ENCODE peak calls at places on chromosomes 3 and 15, in six cellular contexts. R is transverse colon, V is HCT116, T is OCI-LY7, U is AG04450, H is pancreas. O is an unnamed sample.

GRCh38 chr3:186258968-186259367 is 103.1 kb downstream of the DGKG start:
- DNase-seq in V (no peak), R (no peak), T (no peak), H (no peak), U (no peak), O (peak; percentile 40)

GRCh38 chr3:64798316-64798715 is 110.5 kb upstream of the ADAMTS9 start:
- DNase-seq in R (no peak), T (no peak), U (no peak), H (no peak), V (no peak), O (no peak)

GRCh38 chr3:141454906-141455602 is 31.8 kb upstream of the RASA2 start:
- DNase-seq in U (no peak), R (no peak), T (peak; percentile 83), H (no peak), V (peak; percentile 70), O (peak; percentile 88)

GRCh38 chr3:151156618-151157216 is 46.3 kb downstream of the GPR171 start:
- DNase-seq in V (peak; percentile 71), T (peak; percentile 77), R (no peak), H (no peak), U (peak; percentile 23), O (peak; percentile 92)

GRCh38 chr15:83556068-83556467 is 97.9 kb upstream of the ADAMTSL3 start:
- DNase-seq in R (no peak), T (no peak), U (no peak), V (no peak), H (no peak), O (no peak)

GRCh38 chr15:78934063-78935023 is 10.5 kb downstream of the CTSH start:
- DNase-seq in V (no peak), U (no peak), R (no peak), H (no peak), T (no peak), O (no peak)

GRCh38 chr3:71491141-71491752 is 92.3 kb downstream of the FOXP1 start:
- DNase-seq in R (no peak), V (no peak), U (no peak), T (no peak), H (no peak), O (no peak)

GRCh38 chr3:42662037-42662812 is 8.7 kb downstream of the ZBTB47 start:
- DNase-seq in R (no peak), V (no peak), T (no peak), U (no peak), H (peak; percentile 45), O (no peak)

GRCh38 chr3:94064243-94064642 is 1.4 kb downstream of the NSUN3 start:
- DNase-seq in R (no peak), V (no peak), T (peak; percentile 6), U (no peak), H (no peak), O (no peak)

GRCh38 chr3:13145826-13146642 is 72.8 kb upstream of the IQSEC1 start:
- DNase-seq in T (no peak), U (no peak), H (no peak), V (no peak), R (peak; percentile 3), O (no peak)

GRCh38 chr3:36557021-36557707 is 176.9 kb downstream of the STAC start:
- DNase-seq in V (no peak), U (no peak), T (peak; percentile 77), R (no peak), H (no peak), O (no peak)
- H3K27ac ChIP-seq in V (no peak overlapping the region), U (no peak overlapping the region), T (peak overlapping the region; percentile 43), R (no peak overlapping the region), H (no peak overlapping the region), O (no peak overlapping the region)

GRCh38 chr3:98777801-98778220 is 14.7 kb downstream of the ST3GAL6 start:
- DNase-seq in U (peak; percentile 39), T (no peak), H (no peak), R (no peak), V (no peak), O (no peak)

GRCh38 chr3:98778852-98779379 is 15.8 kb downstream of the ST3GAL6 start:
- DNase-seq in H (no peak), R (no peak), T (no peak), U (peak; percentile 79), V (no peak), O (no peak)

GRCh38 chr3:98780343-98780742 is 17.2 kb downstream of the ST3GAL6 start:
- DNase-seq in H (no peak), R (no peak), U (no peak), T (no peak), V (no peak), O (no peak)

GRCh38 chr3:98778383-98778782 is 15.2 kb downstream of the ST3GAL6 start:
- DNase-seq in T (no peak), V (no peak), H (no peak), R (no peak), U (no peak), O (no peak)

GRCh38 chr3:98779936-98780335 is 16.8 kb downstream of the ST3GAL6 start:
- DNase-seq in H (no peak), T (no peak), R (no peak), U (no peak), V (no peak), O (no peak)
- H3K4me3 ChIP-seq in H (no peak overlapping the region), T (no peak overlapping the region), R (no peak overlapping the region), U (no peak overlapping the region), V (no peak overlapping the region), O (no peak overlapping the region)

DNA sequence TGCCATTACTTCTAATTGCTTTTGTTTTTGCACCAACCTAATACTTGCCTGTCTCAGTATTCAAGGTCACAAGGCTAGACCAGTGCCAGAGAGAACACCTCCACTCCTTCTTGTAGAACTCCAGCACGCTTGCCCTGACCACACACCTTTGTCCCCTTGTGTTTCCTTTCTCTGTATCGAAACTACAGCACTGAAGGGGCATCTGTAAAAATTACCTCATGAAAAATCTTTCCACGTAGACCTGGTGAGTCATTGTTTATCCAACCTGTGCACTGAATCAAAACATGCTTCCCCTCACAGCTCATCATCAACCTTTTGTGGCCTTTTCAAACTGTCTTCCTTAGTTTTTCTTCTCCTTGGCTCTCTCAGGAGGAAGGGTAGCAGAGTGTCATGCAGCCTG is 259.5 kb downstream of the THRB start:
- DNase-seq in R (no peak), V (peak; percentile 13), T (no peak), H (no peak), U (no peak), O (no peak)
- H3K27ac ChIP-seq in R (no peak overlapping the region), V (no peak overlapping the region), T (no peak overlapping the region), H (peak overlapping the region; percentile 25), U (no peak overlapping the region), O (no peak overlapping the region)

DNA sequence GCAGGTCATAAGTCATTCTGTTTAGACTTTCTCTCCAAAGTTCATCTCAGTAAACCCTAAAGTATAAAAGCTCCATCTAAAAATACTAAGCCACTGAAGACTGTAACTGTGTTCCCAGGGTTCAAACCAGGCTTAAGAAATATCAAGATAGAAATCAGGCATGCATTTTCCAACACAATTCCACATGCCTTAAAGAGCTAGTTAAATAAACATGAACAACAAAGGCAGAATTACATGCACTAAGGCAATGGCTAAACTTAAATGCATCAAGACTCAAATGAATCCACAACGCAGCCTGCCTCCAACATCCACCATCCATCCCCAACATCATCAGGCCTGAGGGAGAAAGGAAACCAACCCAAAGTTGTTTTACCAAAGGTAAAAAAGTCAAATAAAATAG is 46.1 kb downstream of the DMXL2 start:
- DNase-seq in R (no peak), T (no peak), U (no peak), H (no peak), V (no peak), O (no peak)
- H3K4me3 ChIP-seq in R (no peak overlapping the region), T (no peak overlapping the region), U (no peak overlapping the region), H (no peak overlapping the region), V (no peak overlapping the region), O (no peak overlapping the region)

GRCh38 chr15:64864080-64864479 is 22.4 kb downstream of the PLEKHO2 start:
- DNase-seq in T (no peak), H (no peak), V (no peak), U (no peak), R (no peak), O (no peak)

GRCh38 chr15:64865126-64865997 is 23.6 kb downstream of the PLEKHO2 start:
- DNase-seq in U (no peak), V (no peak), R (no peak), T (no peak), H (no peak), O (no peak)

GRCh38 chr15:64861960-64862359 is 20.2 kb downstream of the PLEKHO2 start:
- DNase-seq in T (no peak), H (no peak), U (no peak), V (no peak), R (no peak), O (peak; percentile 56)

GRCh38 chr15:64869501-64869900 is 27.8 kb downstream of the PLEKHO2 start:
- DNase-seq in R (no peak), H (no peak), V (no peak), T (no peak), U (no peak), O (no peak)

DNA sequence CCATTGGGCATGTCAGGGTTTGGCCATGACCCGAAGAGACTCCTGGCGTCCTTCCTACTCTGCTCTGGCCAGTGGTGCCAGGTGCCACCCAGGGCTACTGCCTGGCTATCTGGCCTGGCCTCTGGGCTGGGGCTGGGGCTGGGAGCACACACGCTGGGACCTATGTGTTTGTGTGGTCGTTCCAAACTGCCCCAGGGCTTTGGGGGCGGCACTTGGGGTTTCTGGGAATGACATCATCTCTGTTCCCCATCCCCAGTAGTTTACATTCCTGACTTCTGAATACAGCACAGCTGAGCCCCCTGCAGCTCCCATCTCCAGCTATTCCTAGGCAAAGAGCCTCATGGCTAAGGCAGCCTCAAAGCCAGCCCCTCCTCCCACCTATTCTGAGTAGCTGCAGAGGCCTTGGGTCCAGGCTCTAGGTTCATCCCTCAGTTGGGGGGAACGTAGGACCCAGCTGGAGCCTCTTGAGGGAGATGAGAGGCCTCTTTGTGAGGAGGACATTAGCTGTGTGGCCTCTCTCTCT is 24.3 kb downstream of the PLEKHO2 start:
- DNase-seq in U (peak; percentile 93), T (no peak), H (no peak), V (no peak), R (peak; percentile 29), O (peak; percentile 82)
- H3K27ac ChIP-seq in U (peak overlapping the region; percentile 91), T (no peak overlapping the region), H (no peak overlapping the region), V (no peak overlapping the region), R (peak overlapping the region; percentile 65), O (peak overlapping the region; percentile 80)

DNA sequence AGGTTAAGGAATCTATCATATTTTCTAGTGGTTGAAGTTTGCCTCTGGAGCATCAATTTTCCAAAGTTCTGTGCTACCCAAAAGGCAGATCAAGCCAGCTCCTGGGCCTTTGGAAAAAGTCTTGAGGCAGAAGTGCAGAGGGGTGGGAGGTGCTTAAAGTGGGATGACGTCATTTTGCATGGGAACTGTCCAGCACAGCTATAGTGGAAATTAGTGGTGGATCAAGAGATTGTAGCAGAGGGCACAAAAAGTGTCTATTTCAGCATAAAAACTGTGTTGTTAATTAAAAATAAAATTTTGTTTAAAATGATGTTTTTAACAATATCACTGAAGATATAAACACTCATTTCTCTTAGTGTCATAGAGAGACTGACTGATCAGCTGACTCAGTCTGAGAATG is 221.9 kb downstream of the LRRN1 start:
- DNase-seq in U (no peak), H (no peak), V (no peak), R (no peak), T (no peak), O (peak; percentile 39)
- H3K4me3 ChIP-seq in U (no peak overlapping the region), H (no peak overlapping the region), V (no peak overlapping the region), R (no peak overlapping the region), T (no peak overlapping the region), O (no peak overlapping the region)

GRCh38 chr3:122948398-122948797 is 79.2 kb downstream of the SEMA5B start:
- DNase-seq in R (no peak), U (no peak), V (no peak), T (peak; percentile 4), H (no peak), O (peak; percentile 49)
- H3K27ac ChIP-seq in R (no peak overlapping the region), U (no peak overlapping the region), V (no peak overlapping the region), T (no peak overlapping the region), H (no peak overlapping the region), O (no peak overlapping the region)

GRCh38 chr3:113212155-113212844 is 943 bp downstream of the BOC start:
- DNase-seq in U (no peak), R (no peak), V (no peak), T (no peak), H (peak; percentile 76), O (peak; percentile 52)
- H3K4me3 ChIP-seq in U (peak overlapping the region; percentile 76), R (peak overlapping the region; percentile 68), V (peak overlapping the region; percentile 58), T (no peak overlapping the region), H (peak overlapping the region; percentile 82), O (peak overlapping the region; percentile 92)